ENCODE peak calls at places on chromosomes 7 and 10, in four cellular contexts. L is A549, Z is K562, U is HepG2. D is an unnamed sample.

GRCh38 chr10:71916827-71917226 is 47.4 kb upstream of the CHST3 start:
- DNase-seq in L (no peak), Z (no peak), U (no peak), D (no peak)

GRCh38 chr7:135706038-135706742 is 21.8 kb downstream of the SLC13A4 start:
- DNase-seq in L (no peak), Z (no peak), U (no peak), D (no peak)

GRCh38 chr7:122307228-122307619 is 2.7 kb upstream of the FEZF1 start:
- DNase-seq in L (no peak), Z (no peak), U (no peak), D (peak; percentile 54)

GRCh38 chr10:44198096-44198779 is 186.7 kb downstream of the CXCL12 start:
- DNase-seq in L (no peak), Z (no peak), U (no peak), D (no peak)

GRCh38 chr10:60863796-60864195 is 80.2 kb downstream of the RHOBTB1 start:
- DNase-seq in L (no peak), Z (no peak), U (no peak), D (no peak)

GRCh38 chr7:2894118-2894940 is 50.2 kb upstream of the GNA12 start:
- DNase-seq in L (no peak), Z (no peak), U (no peak), D (no peak)

GRCh38 chr10:124989526-124989925 is 47.6 kb downstream of the ZRANB1 start:
- DNase-seq in L (no peak), Z (no peak), U (no peak), D (no peak)

GRCh38 chr10:78211476-78212110 is 177.9 kb downstream of the RPS24 start:
- DNase-seq in L (peak; percentile 54), Z (no peak), U (peak; percentile 16), D (peak; percentile 34)

GRCh38 chr7:2165239-2165609 is 67.5 kb downstream of the MAD1L1 start:
- DNase-seq in L (no peak), Z (peak; percentile 84), U (no peak), D (no peak)

GRCh38 chr7:96380111-96380512 is 58.2 kb upstream of the SLC25A13 start:
- DNase-seq in L (no peak), Z (no peak), U (no peak), D (peak; percentile 14)

DNA sequence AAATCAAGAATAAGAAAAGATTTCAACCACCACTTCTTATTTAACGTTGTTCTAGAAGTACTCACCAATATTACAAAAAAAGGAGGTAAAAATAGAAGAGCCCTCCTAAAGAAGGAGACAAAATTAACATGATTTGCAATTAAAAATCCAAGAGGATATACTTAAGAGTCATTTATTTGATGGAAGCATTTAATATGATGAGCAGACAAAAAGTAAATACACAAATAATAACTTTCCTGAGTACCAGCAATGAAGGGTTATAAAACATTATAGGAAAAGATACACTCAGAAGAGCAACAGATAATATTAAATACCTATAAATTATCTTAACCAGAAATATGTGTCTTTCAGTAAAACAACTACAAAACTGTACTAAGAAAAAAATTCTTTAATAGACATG is 106.9 kb upstream of the STK17A start:
- DNase-seq in L (no peak), Z (no peak), U (no peak), D (no peak)
- TF ChIP-seq NR3C1 in L (no peak), Z (no peak), U (no peak), D (no peak)

GRCh38 chr10:104638861-104639594 is 2.1 kb upstream of the SORCS3 start:
- DNase-seq in L (peak; percentile 11), Z (peak; percentile 21), U (no peak), D (peak; percentile 81)
- TF ChIP-seq NR3C1 in L (no peak), Z (no peak), U (no peak), D (no peak)

GRCh38 chr7:156942708-156943090 is 6.8 kb upstream of the NOM1 start:
- DNase-seq in L (no peak), Z (no peak), U (no peak), D (peak; percentile 26)

GRCh38 chr7:156943091-156944041 is 6.1 kb upstream of the NOM1 start:
- DNase-seq in L (no peak), Z (no peak), U (no peak), D (no peak)

GRCh38 chr7:156944876-156945275 is 4.6 kb upstream of the NOM1 start:
- DNase-seq in L (no peak), Z (no peak), U (no peak), D (peak; percentile 30)

GRCh38 chr7:156941393-156942182 is 7.9 kb upstream of the NOM1 start:
- DNase-seq in L (no peak), Z (no peak), U (no peak), D (no peak)

DNA sequence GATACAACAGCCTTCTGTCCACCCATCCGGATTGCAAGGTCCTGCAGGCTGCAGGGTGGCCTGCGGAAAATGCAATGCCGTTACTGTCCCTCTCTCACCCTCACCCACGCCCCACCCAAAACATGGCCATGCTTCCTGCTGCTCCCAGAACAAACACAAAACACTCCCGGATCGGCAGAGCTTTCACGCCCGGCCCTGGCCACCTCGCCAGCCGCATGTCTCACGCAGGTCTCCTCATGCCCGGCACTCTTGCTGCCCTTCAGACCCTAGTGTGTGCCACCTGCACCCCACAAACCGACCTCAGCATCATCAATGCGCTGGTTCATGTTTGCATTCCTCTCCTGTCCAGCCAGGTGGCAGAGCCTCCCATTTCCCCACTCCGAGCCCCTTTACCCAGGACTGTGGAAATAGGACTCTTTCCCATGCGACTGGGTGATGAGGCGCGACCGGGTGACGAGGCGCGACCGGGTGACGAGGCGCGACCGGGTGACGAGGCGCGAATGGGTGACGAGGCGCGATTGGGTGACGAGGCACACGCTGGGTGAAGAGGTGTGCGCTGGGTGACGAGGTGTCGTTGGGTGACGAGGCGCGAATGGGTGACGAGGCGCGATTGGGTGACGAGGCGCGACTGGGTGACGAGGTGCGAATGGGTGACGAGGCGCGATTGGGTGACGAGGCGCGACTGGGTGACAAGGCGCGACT is 8.9 kb upstream of the NOM1 start:
- DNase-seq in L (no peak), Z (no peak), U (no peak), D (no peak)
- TF ChIP-seq NR3C1 in L (no peak), Z (no peak), U (no peak), D (no peak)

DNA sequence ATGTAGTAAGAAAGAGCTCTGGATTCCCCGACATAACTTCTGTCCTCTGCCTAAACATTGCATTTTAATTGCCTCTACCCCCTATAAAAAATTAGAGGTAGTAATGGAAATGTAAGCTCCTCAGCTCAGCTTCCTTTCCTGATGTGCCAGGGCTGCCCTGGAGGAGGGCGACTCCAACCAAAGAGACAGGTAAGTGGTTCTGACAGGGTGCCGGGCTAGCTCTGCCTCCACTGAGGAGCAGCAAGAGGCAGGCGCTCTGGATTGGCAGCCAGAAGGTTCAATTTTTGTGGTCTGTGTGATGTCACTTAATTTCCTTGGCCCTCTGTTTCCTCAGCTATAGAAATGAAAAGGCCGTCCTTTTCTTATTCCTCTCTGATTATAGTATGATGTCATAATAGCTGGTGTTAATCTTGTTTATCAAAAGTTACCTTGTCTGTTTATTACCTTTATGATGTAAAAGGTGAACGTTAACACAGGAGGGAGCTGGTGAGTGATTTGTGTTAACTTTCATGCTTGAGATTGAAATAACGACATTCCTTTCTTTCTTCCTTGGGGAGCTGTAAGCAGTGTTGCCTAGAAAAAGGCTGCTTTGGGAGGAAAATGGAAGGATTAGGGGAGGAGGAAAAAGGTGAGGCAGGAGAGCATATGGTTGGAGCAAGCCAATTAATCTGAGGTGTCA is 51.8 kb downstream of the ANLN start:
- DNase-seq in L (no peak), Z (no peak), U (no peak), D (peak; percentile 21)
- TF ChIP-seq NR3C1 in L (no peak), Z (no peak), U (no peak), D (no peak)